ENCODE peak calls at places on chromosomes 5 and 9, in four cellular contexts. T, N, V and G are unnamed samples.

GRCh38 chr9:137222190-137223077 is at the start of gene RNF208:
- DNase-seq in T (no peak), N (no peak), V (no peak), G (no peak)

GRCh38 chr5:128121679-128122078 is 38.1 kb downstream of the SLC12A2 start:
- DNase-seq in T (no peak), N (peak), V (no peak), G (no peak)

GRCh38 chr5:2131826-2132496 is 249.2 kb upstream of the IRX4 start:
- DNase-seq in T (no peak), N (no peak), V (no peak), G (no peak)

GRCh38 chr5:68171101-68171558 is 44.4 kb upstream of the PIK3R1 start:
- DNase-seq in T (no peak), N (peak), V (peak), G (no peak)

GRCh38 chr5:161051920-161052500 is 200.0 kb upstream of the ATP10B start:
- DNase-seq in T (no peak), N (no peak), V (no peak), G (no peak)

GRCh38 chr9:124696101-124696500 is 75.0 kb downstream of the NR6A1 start:
- DNase-seq in T (no peak), N (no peak), V (no peak), G (no peak)

GRCh38 chr5:170420809-170421412 is 31.7 kb upstream of the KCNMB1 start:
- DNase-seq in T (peak), N (peak), V (peak), G (peak)

GRCh38 chr5:6218116-6218515 is 160.2 kb downstream of the MED10 start:
- DNase-seq in T (no peak), N (no peak), V (no peak), G (no peak)

GRCh38 chr9:124256517-124257069 is 1.2 kb upstream of the NEK6 start:
- DNase-seq in T (peak), N (no peak), V (no peak), G (no peak)

GRCh38 chr5:172142709-172143215 is 45.3 kb downstream of the STK10 start:
- DNase-seq in T (no peak), N (no peak), V (no peak), G (no peak)

GRCh38 chr9:89494199-89494598 is 3.7 kb downstream of the SEMA4D start:
- DNase-seq in T (no peak), N (peak), V (no peak), G (no peak)

GRCh38 chr5:178430187-178431062 is 159.8 kb downstream of the COL23A1 start:
- DNase-seq in T (no peak), N (no peak), V (peak), G (no peak)

GRCh38 chr9:109206670-109207069 is 39.6 kb upstream of the FRRS1L start:
- DNase-seq in T (no peak), N (no peak), V (no peak), G (no peak)

GRCh38 chr9:129835128-129835859 is at the start of the genes C9orf78 and USP20:
- DNase-seq in T (peak), N (peak), V (peak), G (peak)
- TF ChIP-seq CTCF in T (no peak), N (no peak), V (no peak), G (no peak)

DNA sequence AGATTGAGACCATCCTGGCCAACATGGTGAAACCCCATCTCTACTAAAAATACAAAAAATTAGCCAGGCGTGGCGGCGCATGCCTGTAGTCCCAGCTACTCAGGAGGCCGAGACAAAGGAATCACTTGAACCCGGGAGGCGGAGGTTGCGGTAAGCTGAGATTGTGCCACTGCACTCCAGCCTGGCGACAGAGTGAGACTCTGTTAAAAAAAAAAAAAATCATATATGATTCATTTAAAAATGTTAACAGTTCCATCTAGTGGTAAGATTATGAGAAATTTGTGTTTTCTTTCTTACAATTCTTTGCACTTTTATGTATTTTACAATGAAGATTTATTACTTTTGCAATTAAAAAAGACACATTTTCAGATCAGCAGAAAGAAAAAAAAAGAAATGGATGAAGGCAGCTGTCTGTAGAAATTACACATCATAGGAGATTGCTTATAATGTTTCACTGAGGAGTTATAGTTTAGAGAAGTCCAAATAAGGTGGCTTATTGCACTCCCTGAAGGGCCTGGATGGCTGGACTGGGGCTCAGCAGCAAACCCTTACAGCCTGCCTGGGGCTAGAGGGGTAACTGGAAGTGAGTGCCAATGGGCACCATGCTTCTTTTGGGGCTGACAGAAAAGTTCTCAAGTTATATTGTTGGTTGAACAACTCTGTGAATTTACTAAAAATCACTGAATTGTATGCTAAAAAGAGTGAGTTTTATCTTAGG is 20.2 kb downstream of the C9orf153 start:
- DNase-seq in T (no peak), N (no peak), V (no peak), G (no peak)
- TF ChIP-seq CTCF in T (no peak), N (no peak), V (no peak), G (no peak)

GRCh38 chr9:121286973-121287721 is 19.2 kb downstream of the GSN start:
- DNase-seq in T (peak), N (peak), V (peak), G (peak)
- TF ChIP-seq CTCF in T (no peak), N (peak), V (no peak), G (peak)

GRCh38 chr5:38724301-38725030 is 121.3 kb upstream of the OSMR start:
- DNase-seq in T (no peak), N (no peak), V (no peak), G (no peak)
- TF ChIP-seq CTCF in T (no peak), N (no peak), V (no peak), G (peak)

GRCh38 chr5:147397616-147398015 is 112.3 kb downstream of the DPYSL3 start:
- DNase-seq in T (no peak), N (no peak), V (no peak), G (no peak)
- TF ChIP-seq CTCF in T (no peak), N (no peak), V (no peak), G (no peak)

GRCh38 chr5:157828949-157829639 is 29.9 kb downstream of the CLINT1 start:
- DNase-seq in T (no peak), N (no peak), V (no peak), G (no peak)
- TF ChIP-seq CTCF in T (peak), N (no peak), V (no peak), G (peak)